ENCODE peak calls at places on chromosomes 6 and 20, in five cellular contexts. One of them, this sample, is unnamed.

GRCh38 chr6:143962644-143962929 is 45.5 kb downstream of the PLAGL1 start:
- DNase-seq in K562: no peak
- DNase-seq in WTC11: no peak
- DNase-seq in GM12878: no peak
- DNase-seq in A549: no peak
- DNase-seq in this sample: no peak

GRCh38 chr6:135904666-135905065 is 53.2 kb downstream of the PDE7B start:
- DNase-seq in A549: no peak
- DNase-seq in GM12878: no peak
- DNase-seq in K562: no peak
- DNase-seq in WTC11: no peak
- DNase-seq in this sample: no peak

GRCh38 chr6:24882835-24883555 is 52.8 kb downstream of the RIPOR2 start:
- DNase-seq in K562: no peak
- DNase-seq in GM12878: no peak
- DNase-seq in WTC11: no peak
- DNase-seq in A549: no peak
- DNase-seq in this sample: no peak

GRCh38 chr6:82832811-82833210 is 232.8 kb downstream of the UBE3D start:
- DNase-seq in K562: no peak
- DNase-seq in A549: no peak
- DNase-seq in GM12878: no peak
- DNase-seq in WTC11: no peak
- DNase-seq in this sample: no peak

GRCh38 chr6:47434372-47435253 is 43.0 kb upstream of the CD2AP start:
- DNase-seq in K562: no peak
- DNase-seq in GM12878: no peak
- DNase-seq in A549: no peak
- DNase-seq in WTC11: no peak
- DNase-seq in this sample: no peak

GRCh38 chr20:1185781-1186334 is 1.1 kb upstream of the TMEM74B start:
- DNase-seq in GM12878: no peak
- DNase-seq in WTC11: peak; percentile 70
- DNase-seq in K562: peak; percentile 83
- DNase-seq in A549: peak; percentile 81
- DNase-seq in this sample: peak; percentile 63

GRCh38 chr6:164106345-164106769 is 691.8 kb downstream of the QKI start:
- DNase-seq in K562: peak; percentile 69
- DNase-seq in A549: no peak
- DNase-seq in GM12878: no peak
- DNase-seq in WTC11: peak; percentile 73
- DNase-seq in this sample: peak; percentile 16

GRCh38 chr6:114024746-114025145 is 53.8 kb upstream of the HDAC2 start:
- DNase-seq in GM12878: no peak
- DNase-seq in K562: no peak
- DNase-seq in A549: no peak
- DNase-seq in WTC11: no peak
- DNase-seq in this sample: no peak

GRCh38 chr6:84547341-84547794 is 217.0 kb downstream of the TBX18 start:
- DNase-seq in WTC11: no peak
- DNase-seq in GM12878: peak; percentile 31
- DNase-seq in A549: no peak
- DNase-seq in K562: peak; percentile 64
- DNase-seq in this sample: no peak

GRCh38 chr6:36853325-36853724 is 14.1 kb upstream of the CPNE5 start:
- DNase-seq in A549: no peak
- DNase-seq in GM12878: no peak
- DNase-seq in K562: no peak
- DNase-seq in WTC11: no peak
- DNase-seq in this sample: no peak

GRCh38 chr6:116542426-116542825 is 3.1 kb downstream of the TRAPPC3L start:
- DNase-seq in WTC11: no peak
- DNase-seq in A549: no peak
- DNase-seq in GM12878: no peak
- DNase-seq in K562: no peak
- DNase-seq in this sample: no peak

GRCh38 chr20:62668441-62669027 is 26.2 kb downstream of the SLCO4A1 start:
- DNase-seq in K562: peak; percentile 67
- DNase-seq in WTC11: peak; percentile 84
- DNase-seq in A549: peak; percentile 91
- DNase-seq in GM12878: no peak
- DNase-seq in this sample: peak; percentile 82

GRCh38 chr6:113370508-113370907 is 486.6 kb upstream of the MARCKS start:
- DNase-seq in GM12878: no peak
- DNase-seq in K562: no peak
- DNase-seq in A549: no peak
- DNase-seq in WTC11: no peak
- DNase-seq in this sample: no peak

GRCh38 chr20:63876489-63877036 is 11.5 kb downstream of the TPD52L2 start:
- DNase-seq in A549: no peak
- DNase-seq in WTC11: no peak
- DNase-seq in GM12878: no peak
- DNase-seq in K562: no peak
- DNase-seq in this sample: no peak

GRCh38 chr6:98845201-98846020 is 11.0 kb downstream of the POU3F2 start:
- DNase-seq in GM12878: peak; percentile 11
- DNase-seq in WTC11: peak; percentile 91
- DNase-seq in A549: peak; percentile 46
- DNase-seq in K562: peak; percentile 76
- DNase-seq in this sample: peak; percentile 40

GRCh38 chr6:14709066-14709670 is 536.7 kb upstream of the JARID2 start:
- DNase-seq in GM12878: no peak
- DNase-seq in K562: peak; percentile 64
- DNase-seq in A549: no peak
- DNase-seq in WTC11: no peak
- DNase-seq in this sample: no peak

GRCh38 chr6:43790031-43790430 is 20.0 kb downstream of the VEGFA start:
- DNase-seq in GM12878: no peak
- DNase-seq in K562: no peak
- DNase-seq in A549: no peak
- DNase-seq in WTC11: no peak
- DNase-seq in this sample: no peak

GRCh38 chr6:13794184-13794583 is 20.2 kb downstream of the MCUR1 start:
- DNase-seq in K562: peak; percentile 11
- DNase-seq in GM12878: peak; percentile 63
- DNase-seq in A549: no peak
- DNase-seq in WTC11: no peak
- DNase-seq in this sample: no peak

GRCh38 chr20:26169506-26169905 is 472.9 kb upstream of the ZNF337 start:
- DNase-seq in GM12878: no peak
- DNase-seq in K562: no peak
- DNase-seq in WTC11: no peak
- DNase-seq in A549: no peak
- DNase-seq in this sample: no peak

GRCh38 chr6:136737343-136738177 is 54.7 kb downstream of the MAP3K5 start:
- DNase-seq in K562: peak; percentile 90
- DNase-seq in A549: no peak
- DNase-seq in GM12878: no peak
- DNase-seq in WTC11: no peak
- DNase-seq in this sample: no peak

GRCh38 chr20:48360338-48360698 is 467.5 kb downstream of the PREX1 start:
- DNase-seq in GM12878: peak; percentile 68
- DNase-seq in K562: no peak
- DNase-seq in A549: no peak
- DNase-seq in WTC11: no peak
- DNase-seq in this sample: no peak

GRCh38 chr20:22805219-22805618 is 220.8 kb upstream of the FOXA2 start:
- DNase-seq in GM12878: no peak
- DNase-seq in A549: peak; percentile 33
- DNase-seq in WTC11: peak; percentile 30
- DNase-seq in K562: no peak
- DNase-seq in this sample: peak; percentile 17

GRCh38 chr6:129500958-129501381 is 209.0 kb downstream of the ARHGAP18 start:
- DNase-seq in WTC11: no peak
- DNase-seq in K562: peak; percentile 57
- DNase-seq in GM12878: no peak
- DNase-seq in A549: peak; percentile 32
- DNase-seq in this sample: peak; percentile 44

GRCh38 chr20:33147299-33147698 is 20.7 kb upstream of the BPIFA2 start:
- DNase-seq in K562: no peak
- DNase-seq in A549: no peak
- DNase-seq in WTC11: no peak
- DNase-seq in GM12878: no peak
- DNase-seq in this sample: no peak

GRCh38 chr20:52684911-52685310 is 287.2 kb upstream of the TSHZ2 start:
- DNase-seq in GM12878: no peak
- DNase-seq in K562: no peak
- DNase-seq in WTC11: no peak
- DNase-seq in A549: no peak
- DNase-seq in this sample: no peak

GRCh38 chr6:99614430-99615161 is 8.0 kb downstream of the PRDM13 start:
- DNase-seq in A549: peak; percentile 51
- DNase-seq in GM12878: no peak
- DNase-seq in WTC11: peak; percentile 68
- DNase-seq in K562: no peak
- DNase-seq in this sample: no peak

GRCh38 chr6:143406673-143407072 is 43.8 kb downstream of the ADAT2 start:
- DNase-seq in WTC11: no peak
- DNase-seq in GM12878: no peak
- DNase-seq in A549: no peak
- DNase-seq in K562: no peak
- DNase-seq in this sample: no peak

GRCh38 chr20:37727247-37727956 is 33.6 kb downstream of the CTNNBL1 start:
- DNase-seq in GM12878: no peak
- DNase-seq in A549: no peak
- DNase-seq in WTC11: no peak
- DNase-seq in K562: no peak
- DNase-seq in this sample: peak; percentile 74

GRCh38 chr6:111989743-111990142 is 64.2 kb upstream of the CCN6 start:
- DNase-seq in WTC11: no peak
- DNase-seq in A549: no peak
- DNase-seq in GM12878: no peak
- DNase-seq in K562: no peak
- DNase-seq in this sample: no peak

GRCh38 chr6:111990214-111990613 is 63.7 kb upstream of the CCN6 start:
- DNase-seq in WTC11: no peak
- DNase-seq in K562: no peak
- DNase-seq in A549: no peak
- DNase-seq in GM12878: no peak
- DNase-seq in this sample: no peak

GRCh38 chr6:111986651-111987050 is 67.3 kb upstream of the CCN6 start:
- DNase-seq in A549: no peak
- DNase-seq in K562: no peak
- DNase-seq in GM12878: no peak
- DNase-seq in WTC11: no peak
- DNase-seq in this sample: no peak

GRCh38 chr6:111987295-111987694 is 66.6 kb upstream of the CCN6 start:
- DNase-seq in GM12878: no peak
- DNase-seq in K562: no peak
- DNase-seq in WTC11: no peak
- DNase-seq in A549: no peak
- DNase-seq in this sample: no peak

GRCh38 chr6:111988926-111989325 is 65.0 kb upstream of the CCN6 start:
- DNase-seq in K562: no peak
- DNase-seq in A549: no peak
- DNase-seq in GM12878: no peak
- DNase-seq in WTC11: no peak
- DNase-seq in this sample: no peak
- TF ChIP-seq ESRRA in K562: no peak
- TF ChIP-seq ESRRA in A549: no peak
- TF ChIP-seq ESRRA in GM12878: no peak
- TF ChIP-seq ESRRA in WTC11: no peak
- TF ChIP-seq ESRRA in this sample: no peak

DNA sequence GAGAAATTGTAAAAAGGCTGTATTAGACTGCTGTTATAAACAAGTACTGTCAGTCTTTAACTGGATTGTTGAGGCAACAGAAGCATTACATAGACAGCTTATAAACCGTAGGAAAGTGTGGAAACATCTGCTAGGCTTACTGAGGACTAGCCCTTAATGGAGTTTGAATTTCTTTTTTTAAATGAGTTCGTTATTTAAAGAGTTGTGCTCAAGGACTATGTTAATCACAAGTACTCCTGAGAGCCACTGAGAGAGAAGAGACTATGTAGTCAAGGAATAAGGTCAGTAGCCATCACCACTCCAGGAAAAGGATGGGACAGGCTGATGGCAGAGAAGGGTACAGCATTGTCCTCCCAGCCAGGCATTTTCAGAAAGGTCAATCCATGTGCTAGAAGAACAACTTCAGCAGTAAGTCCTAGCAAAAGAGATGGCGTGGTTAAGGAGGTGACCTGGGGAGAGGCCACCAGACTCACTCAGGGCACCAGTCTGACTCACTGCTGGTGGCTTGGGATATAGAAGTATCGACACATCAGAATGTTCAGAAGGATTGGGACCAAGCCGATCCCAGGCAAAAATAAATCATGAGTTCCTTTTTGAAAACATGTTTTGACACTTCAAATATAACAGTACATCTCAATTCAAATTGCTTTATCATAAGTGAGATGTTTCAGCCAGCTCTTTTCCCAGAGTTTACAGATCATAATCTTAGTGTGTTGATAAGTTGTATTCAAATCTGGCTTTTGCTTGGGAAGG is 6.4 kb downstream of the RPS12 start:
- DNase-seq in WTC11: no peak
- DNase-seq in GM12878: no peak
- DNase-seq in K562: peak; percentile 59
- DNase-seq in A549: no peak
- DNase-seq in this sample: peak; percentile 20
- TF ChIP-seq ESRRA in WTC11: no peak
- TF ChIP-seq ESRRA in GM12878: no peak
- TF ChIP-seq ESRRA in K562: no peak
- TF ChIP-seq ESRRA in A549: no peak
- TF ChIP-seq ESRRA in this sample: no peak

DNA sequence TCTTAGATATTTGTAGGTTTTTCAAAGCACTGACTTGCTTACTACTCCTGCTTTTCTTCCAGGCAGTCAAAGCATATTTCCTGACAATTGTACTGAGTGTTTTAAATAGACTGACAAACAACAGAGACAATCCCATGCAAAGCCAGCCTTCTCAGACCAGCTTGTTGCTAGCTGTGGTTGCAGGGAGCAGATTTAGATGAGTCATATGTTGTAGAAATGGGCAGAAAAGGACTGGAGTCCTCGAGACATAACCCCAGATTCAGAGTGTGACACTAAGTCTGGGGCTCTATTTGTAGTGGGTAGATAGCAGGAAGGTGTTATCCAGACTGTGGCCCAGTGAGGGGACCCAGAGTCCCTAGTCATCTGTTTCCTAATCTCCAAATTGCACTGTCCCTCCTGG is 107.1 kb upstream of the TAB2 start:
- DNase-seq in K562: peak; percentile 33
- DNase-seq in WTC11: no peak
- DNase-seq in A549: no peak
- DNase-seq in GM12878: no peak
- DNase-seq in this sample: no peak
- TF ChIP-seq ESRRA in K562: no peak
- TF ChIP-seq ESRRA in WTC11: no peak
- TF ChIP-seq ESRRA in A549: no peak
- TF ChIP-seq ESRRA in GM12878: no peak
- TF ChIP-seq ESRRA in this sample: no peak

DNA sequence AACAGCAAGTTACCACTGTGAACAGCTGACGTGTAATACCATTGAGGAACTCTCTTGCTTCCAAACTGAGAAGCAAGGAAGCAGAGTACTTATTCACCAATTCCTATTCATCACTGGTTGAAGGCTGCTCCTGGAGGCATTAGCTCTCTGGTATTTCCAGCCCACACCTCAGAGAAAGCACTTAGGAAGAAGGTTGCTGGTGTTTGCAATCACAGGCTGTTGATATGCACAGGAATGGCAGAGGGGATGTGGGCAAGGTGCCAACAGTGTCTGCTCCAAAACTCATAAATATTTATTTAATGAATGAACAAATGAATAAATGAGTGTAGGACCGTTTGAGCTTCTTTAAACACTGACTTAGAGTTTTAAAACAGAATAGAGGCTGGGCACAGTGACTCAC is 6.9 kb upstream of the RRBP1 start:
- DNase-seq in A549: no peak
- DNase-seq in WTC11: no peak
- DNase-seq in K562: no peak
- DNase-seq in GM12878: no peak
- DNase-seq in this sample: no peak
- TF ChIP-seq ESRRA in A549: no peak
- TF ChIP-seq ESRRA in WTC11: no peak
- TF ChIP-seq ESRRA in K562: no peak
- TF ChIP-seq ESRRA in GM12878: no peak
- TF ChIP-seq ESRRA in this sample: no peak

This sample was measured in HepG2.